ENCODE peak calls at places on chromosome 4, in six cellular contexts. V is mesenchymal stem cell, H is neuronal stem cell, B is H9, M is IMR-90, E is H1. D is an unnamed sample.

GRCh38 chr4:41120297-41121217 is 93.8 kb downstream of the APBB2 start:
- DNase-seq in M (peak), V (no peak), B (no peak), H (no peak), E (no peak), D (no peak)

GRCh38 chr4:3303445-3303824 is 10.6 kb downstream of the RGS12 start:
- DNase-seq in H (no peak), E (no peak), V (no peak), B (peak), M (no peak), D (no peak)

GRCh38 chr4:128916832-128917231 is 107.3 kb downstream of the JADE1 start:
- DNase-seq in E (no peak), V (no peak), M (no peak), H (no peak), B (no peak), D (no peak)

GRCh38 chr4:99856166-99856565 is 38.1 kb downstream of the LAMTOR3 start:
- DNase-seq in V (peak), E (no peak), M (peak), B (no peak), H (no peak), D (peak)

GRCh38 chr4:69888336-69888735 is 28.4 kb upstream of the SULT1E1 start:
- DNase-seq in M (no peak), H (no peak), B (no peak), V (peak), E (no peak), D (no peak)

GRCh38 chr4:147580396-147580795 is 36.8 kb upstream of the TMEM184C start:
- DNase-seq in B (no peak), V (peak), E (no peak), H (no peak), M (peak), D (no peak)

GRCh38 chr4:110073045-110073845 is 125.2 kb downstream of the ELOVL6 start:
- DNase-seq in B (no peak), H (no peak), E (no peak), V (peak), M (peak), D (no peak)

GRCh38 chr4:1809754-1810502 is 16.8 kb downstream of the FGFR3 start:
- DNase-seq in H (peak), V (peak), B (peak), M (peak), E (peak), D (peak)

GRCh38 chr4:54318904-54319303 is 89.8 kb downstream of the PDGFRA start:
- DNase-seq in M (peak), H (peak), E (peak), V (peak), B (peak), D (peak)

GRCh38 chr4:2271279-2272025 is 9.5 kb upstream of the MXD4 start:
- DNase-seq in E (no peak), B (no peak), H (no peak), V (no peak), M (no peak), D (no peak)

GRCh38 chr4:157115613-157116340 is 39.8 kb downstream of the GLRB start:
- DNase-seq in B (no peak), H (no peak), E (no peak), M (peak), V (peak), D (peak)

GRCh38 chr4:91325495-91325894 is 978.3 kb upstream of the GRID2 start:
- DNase-seq in H (no peak), B (no peak), E (no peak), M (no peak), V (peak), D (no peak)

GRCh38 chr4:59314637-59315036 is 1885.5 kb upstream of the ADGRL3 start:
- DNase-seq in H (no peak), E (no peak), B (no peak), M (no peak), V (no peak), D (no peak)

GRCh38 chr4:126850286-126850685 is 782.5 kb upstream of the INTU start:
- DNase-seq in M (peak), H (no peak), V (peak), B (no peak), E (no peak), D (peak)

GRCh38 chr4:17437396-17437795 is 74.5 kb downstream of the QDPR start:
- DNase-seq in M (no peak), B (no peak), E (no peak), V (no peak), H (no peak), D (no peak)

GRCh38 chr4:146175541-146176453 is at the start of gene LSM6:
- DNase-seq in B (peak), V (peak), H (peak), E (peak), M (peak), D (peak)
- H2BK120ac ChIP-seq in B (no peak), V (peak), H (no peak), E (no peak), M (peak), D (no peak)

GRCh38 chr4:25076625-25077413 is 46.1 kb upstream of the LGI2 start:
- DNase-seq in H (no peak), V (no peak), E (no peak), B (no peak), M (no peak), D (no peak)
- H2BK5ac ChIP-seq in H (no peak), V (no peak), E (no peak), B (no peak), M (no peak), D (no peak)

DNA sequence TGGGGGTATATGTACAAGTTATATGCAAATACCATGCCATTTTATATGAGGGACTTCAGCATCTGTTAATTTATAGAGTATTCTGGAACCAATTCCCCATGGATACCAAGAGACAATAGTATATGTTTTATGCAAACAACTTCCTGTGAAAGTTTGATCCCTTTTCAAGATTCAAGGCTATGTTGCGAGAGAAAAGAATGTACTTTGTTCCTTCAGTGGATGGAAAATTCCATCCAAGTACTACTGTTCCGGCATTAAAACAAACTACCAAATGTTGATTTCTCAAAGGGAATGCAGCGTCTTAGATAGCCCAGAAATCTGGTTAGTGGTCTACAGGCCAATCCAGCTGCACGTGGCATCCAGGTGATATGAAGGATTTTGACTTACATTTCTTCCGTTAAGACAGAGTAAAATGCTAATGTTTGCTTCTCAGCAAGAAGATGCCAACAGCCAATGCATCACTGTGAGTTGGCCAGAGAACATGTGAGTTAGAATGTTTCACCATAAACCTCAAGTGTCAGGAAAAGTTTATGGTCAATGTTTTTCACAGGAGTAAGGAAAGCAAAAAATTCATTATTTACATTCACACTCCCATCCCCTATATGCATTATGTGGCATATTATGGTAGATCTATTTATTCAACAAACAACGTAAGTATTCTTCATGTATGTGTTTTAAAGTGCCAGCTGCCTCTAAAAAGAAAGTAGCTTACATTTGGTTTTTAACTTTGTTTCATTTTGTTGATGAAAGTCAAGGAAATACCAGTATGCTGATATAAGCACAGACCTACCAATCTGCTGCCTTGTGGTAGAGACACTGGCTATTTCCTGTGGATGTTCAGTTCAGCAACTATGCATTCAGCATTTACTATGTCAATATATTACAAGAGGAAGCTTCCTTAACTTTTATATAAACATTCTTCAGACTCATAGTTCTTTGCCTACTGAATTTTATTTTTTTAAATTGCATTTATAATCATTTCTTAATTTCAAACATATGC is 44.4 kb downstream of the METTL14 start:
- DNase-seq in V (peak), E (no peak), H (no peak), M (peak), B (no peak), D (no peak)
- H3K4ac ChIP-seq in V (no peak), E (no peak), H (no peak), M (peak), B (no peak), D (no peak)

GRCh38 chr4:182766851-182767250 is 150.3 kb downstream of the DCTD start:
- DNase-seq in H (no peak), M (no peak), E (no peak), B (no peak), V (no peak), D (no peak)

GRCh38 chr4:182770969-182771330 is 146.2 kb downstream of the DCTD start:
- DNase-seq in M (peak), V (no peak), H (no peak), E (no peak), B (peak), D (peak)

GRCh38 chr4:182768821-182769220 is 148.4 kb downstream of the DCTD start:
- DNase-seq in B (no peak), V (no peak), M (peak), H (no peak), E (no peak), D (no peak)

GRCh38 chr4:182775075-182775474 is 142.1 kb downstream of the DCTD start:
- DNase-seq in B (no peak), M (no peak), H (no peak), E (no peak), V (no peak), D (no peak)

GRCh38 chr4:182770259-182770968 is 146.8 kb downstream of the DCTD start:
- DNase-seq in V (no peak), M (no peak), H (no peak), B (peak), E (no peak), D (no peak)
- H2BK120ac ChIP-seq in V (no peak), M (no peak), H (no peak), B (no peak), E (no peak), D (no peak)

GRCh38 chr4:55729306-55730142 is 90.1 kb upstream of the EXOC1L start:
- DNase-seq in B (no peak), E (no peak), H (no peak), M (no peak), V (no peak), D (peak)

GRCh38 chr4:55730143-55730931 is 89.3 kb upstream of the EXOC1L start:
- DNase-seq in B (no peak), H (no peak), V (no peak), M (no peak), E (no peak), D (no peak)

GRCh38 chr4:55725057-55725456 is 89.0 kb upstream of the NMU start:
- DNase-seq in E (no peak), B (no peak), V (no peak), M (no peak), H (no peak), D (no peak)

GRCh38 chr4:55723403-55723802 is 87.3 kb upstream of the NMU start:
- DNase-seq in B (no peak), E (no peak), H (no peak), V (no peak), M (no peak), D (no peak)

GRCh38 chr4:55727746-55728145 is 91.6 kb upstream of the NMU start:
- DNase-seq in H (no peak), E (no peak), V (no peak), M (no peak), B (no peak), D (peak)
- H2BK5ac ChIP-seq in H (no peak), E (no peak), V (no peak), M (no peak), B (no peak), D (no peak)

DNA sequence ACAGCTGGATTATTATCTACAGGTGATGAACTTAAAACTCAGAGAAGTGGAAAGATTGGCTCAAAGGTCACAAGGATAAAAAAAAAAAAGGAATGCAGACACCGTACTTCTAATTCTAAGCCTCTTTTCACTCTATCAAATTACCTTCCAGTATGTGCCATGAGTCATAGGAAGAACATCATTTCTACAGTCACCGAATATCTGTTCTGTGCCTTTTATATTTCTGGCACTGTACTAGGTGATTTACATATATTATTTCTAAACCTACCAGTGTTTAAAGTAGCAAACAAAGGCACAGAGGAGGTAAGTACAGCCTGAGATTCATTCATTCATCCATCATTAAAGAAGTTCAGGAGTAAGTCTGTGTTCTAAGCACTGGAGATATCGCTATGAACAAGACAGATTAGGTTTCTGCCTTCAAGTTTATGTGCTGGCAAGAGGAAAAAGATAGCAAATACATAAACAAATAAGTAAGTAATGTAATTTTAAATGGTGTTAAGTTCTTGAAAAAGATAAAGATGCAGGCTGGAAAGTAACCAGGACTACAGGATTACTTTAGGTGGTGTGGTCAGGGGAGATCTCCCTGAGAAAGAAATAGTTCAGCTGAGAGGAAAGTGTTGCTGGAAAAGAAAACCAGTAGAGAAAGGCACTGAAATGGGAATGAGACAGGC is 65.3 kb downstream of the PALLD start:
- DNase-seq in B (no peak), M (peak), V (no peak), E (no peak), H (no peak), D (no peak)
- H3K4ac ChIP-seq in B (no peak), M (peak), V (no peak), E (no peak), H (no peak), D (no peak)

DNA sequence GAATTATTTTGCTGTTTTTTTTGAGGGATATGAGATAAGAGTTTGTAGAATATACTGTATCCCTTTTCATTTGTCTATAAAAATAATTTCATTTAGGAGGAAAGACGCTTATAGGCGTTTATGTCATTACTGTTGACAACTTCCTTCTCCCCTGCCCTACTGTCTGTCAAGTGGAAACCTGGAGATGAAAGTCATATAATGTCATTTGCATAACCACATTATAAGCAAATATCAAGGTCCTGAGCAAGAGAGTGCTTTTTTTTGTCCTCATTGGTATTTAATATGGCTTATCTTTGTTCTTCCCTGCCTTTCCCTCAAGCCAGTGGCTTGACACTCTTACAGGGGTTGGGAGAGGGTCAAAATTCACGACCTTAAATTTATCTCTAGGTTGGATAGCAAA is 55.8 kb downstream of the LRP2BP start:
- DNase-seq in M (no peak), V (no peak), B (no peak), H (no peak), E (no peak), D (no peak)
- H2BK120ac ChIP-seq in M (no peak), V (no peak), B (no peak), H (no peak), E (no peak), D (no peak)